ENCODE peak calls at places on chromosomes 1 and 21, in four cellular contexts. K, E, U and T are unnamed samples.

GRCh38 chr1:19044975-19045831 is 88.7 kb upstream of the IFFO2 start:
- DNase-seq in K (no peak), E (no peak), U (no peak), T (no peak)

GRCh38 chr1:41925712-41926111 is 7.0 kb upstream of the HIVEP3 start:
- DNase-seq in K (no peak), E (no peak), U (no peak), T (no peak)

GRCh38 chr1:9265966-9266365 is 26.7 kb upstream of the SPSB1 start:
- DNase-seq in K (no peak), E (no peak), U (no peak), T (no peak)

GRCh38 chr1:212743901-212744475 is 44.3 kb upstream of the BATF3 start:
- DNase-seq in K (no peak), E (no peak), U (no peak), T (no peak)

GRCh38 chr1:178168535-178168934 is 74.6 kb downstream of the RASAL2 start:
- DNase-seq in K (no peak), E (no peak), U (no peak), T (no peak)

GRCh38 chr1:173122344-173122880 is 71.7 kb upstream of the TNFSF18 start:
- DNase-seq in K (no peak), E (no peak), U (no peak), T (no peak)

GRCh38 chr21:28074676-28075075 is 918.0 kb downstream of the LTN1 start:
- DNase-seq in K (no peak), E (no peak), U (no peak), T (no peak)

GRCh38 chr1:169538998-169539871 is 47.0 kb downstream of the F5 start:
- DNase-seq in K (no peak), E (no peak), U (no peak), T (peak; percentile 23)

GRCh38 chr1:6445062-6445763 is 20.6 kb downstream of the ESPN start:
- DNase-seq in K (no peak), E (no peak), U (peak; percentile 64), T (peak; percentile 74)

GRCh38 chr1:236699366-236699765 is 13.1 kb downstream of the ACTN2 start:
- DNase-seq in K (no peak), E (no peak), U (no peak), T (no peak)

GRCh38 chr1:204314209-204314892 is 45.4 kb downstream of the PLEKHA6 start:
- DNase-seq in K (no peak), E (no peak), U (no peak), T (no peak)

GRCh38 chr1:175269151-175269550 is 76.6 kb upstream of the KIAA0040 start:
- DNase-seq in K (no peak), E (no peak), U (no peak), T (no peak)

GRCh38 chr1:231252336-231252735 is 11.3 kb downstream of the GNPAT start:
- DNase-seq in K (no peak), E (no peak), U (no peak), T (no peak)

GRCh38 chr1:182890927-182891610 is 51.9 kb downstream of the DHX9 start:
- DNase-seq in K (no peak), E (no peak), U (no peak), T (no peak)

GRCh38 chr1:91679446-91679845 is 178.8 kb downstream of the CDC7 start:
- DNase-seq in K (no peak), E (no peak), U (no peak), T (no peak)

GRCh38 chr1:159779403-159779851 is 1.3 kb upstream of the DUSP23 start:
- DNase-seq in K (no peak), E (no peak), U (no peak), T (no peak)

GRCh38 chr1:234978397-234979291 is 150.0 kb downstream of the TOMM20 start:
- DNase-seq in K (no peak), E (no peak), U (peak; percentile 84), T (peak; percentile 96)

GRCh38 chr1:187390157-187390556 is 561.4 kb downstream of the PLA2G4A start:
- DNase-seq in K (peak; percentile 6), E (no peak), U (no peak), T (no peak)

GRCh38 chr1:10793129-10793651 is 3.3 kb downstream of the CASZ1 start:
- DNase-seq in K (no peak), E (no peak), U (no peak), T (no peak)

GRCh38 chr1:67816096-67816493 is 17.2 kb downstream of the GNG12 start:
- DNase-seq in K (no peak), E (no peak), U (no peak), T (no peak)

GRCh38 chr1:208298593-208299233 is 54.5 kb upstream of the PLXNA2 start:
- DNase-seq in K (no peak), E (no peak), U (no peak), T (no peak)

GRCh38 chr21:14677023-14677422 is 130.9 kb upstream of the SAMSN1 start:
- DNase-seq in K (no peak), E (no peak), U (peak; percentile 34), T (no peak)

GRCh38 chr1:32187850-32188249 is 8.4 kb downstream of the TXLNA start:
- DNase-seq in K (no peak), E (no peak), U (no peak), T (no peak)

GRCh38 chr1:19310720-19311502 is 1.0 kb downstream of the AKR7A2 start:
- DNase-seq in K (no peak), E (no peak), U (peak; percentile 38), T (peak; percentile 22)

GRCh38 chr1:44505210-44505993 is 100.3 kb downstream of the RNF220 start:
- DNase-seq in K (no peak), E (no peak), U (no peak), T (no peak)

GRCh38 chr1:94095112-94095637 is 25.8 kb downstream of the ABCA4 start:
- DNase-seq in K (no peak), E (no peak), U (no peak), T (no peak)

GRCh38 chr1:111052246-111052645 is 87.6 kb downstream of the DRAM2 start:
- DNase-seq in K (no peak), E (no peak), U (no peak), T (no peak)

GRCh38 chr1:230891413-230891812 is 23.1 kb upstream of the C1orf198 start:
- DNase-seq in K (no peak), E (no peak), U (no peak), T (no peak)

GRCh38 chr1:214386747-214387146 is 105.8 kb downstream of the SMYD2 start:
- DNase-seq in K (no peak), E (no peak), U (no peak), T (no peak)

GRCh38 chr1:186418503-186418902 is 42.4 kb downstream of the PDC start:
- DNase-seq in K (no peak), E (no peak), U (no peak), T (no peak)

GRCh38 chr1:117051224-117052064 is 8.7 kb upstream of the TTF2 start:
- DNase-seq in K (no peak), E (no peak), U (peak; percentile 30), T (no peak)

GRCh38 chr1:165075725-165076370 is 280.7 kb downstream of the LMX1A start:
- DNase-seq in K (peak; percentile 24), E (no peak), U (peak; percentile 25), T (peak; percentile 18)

GRCh38 chr21:31813873-31814272 is 58.9 kb upstream of the HUNK start:
- DNase-seq in K (no peak), E (no peak), U (no peak), T (no peak)

GRCh38 chr1:38444770-38445442 is 398.3 kb upstream of the POU3F1 start:
- DNase-seq in K (no peak), E (no peak), U (no peak), T (no peak)

GRCh38 chr1:8463144-8463927 is 145.4 kb downstream of the SLC45A1 start:
- DNase-seq in K (no peak), E (no peak), U (peak; percentile 47), T (peak; percentile 60)

GRCh38 chr1:151972533-151973270 is 21.0 kb downstream of the S100A10 start:
- DNase-seq in K (peak; percentile 77), E (no peak), U (peak; percentile 84), T (no peak)

DNA sequence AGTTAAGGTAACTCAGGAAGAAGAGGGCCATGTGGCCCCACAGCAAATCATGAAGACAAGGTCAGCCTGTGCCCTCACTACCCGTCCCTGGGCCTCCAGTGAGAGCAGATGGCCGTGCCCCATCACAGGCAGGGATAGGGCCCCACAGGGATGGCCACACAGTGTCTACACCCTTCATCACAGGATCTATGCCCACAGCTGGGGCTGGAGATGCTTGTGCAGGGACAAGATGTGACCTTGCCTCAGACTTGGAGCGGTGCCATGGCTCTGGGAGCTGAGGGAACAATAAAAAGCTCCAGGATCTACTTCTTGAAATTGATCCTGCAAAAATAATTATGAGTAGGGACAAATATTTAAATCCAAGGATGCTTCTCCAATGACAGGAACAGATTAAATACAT is 25.4 kb upstream of the TCEA3 start:
- DNase-seq in K (no peak), E (no peak), U (no peak), T (no peak)
- TF ChIP-seq PHF8 in K (no peak), E (no peak), U (no peak), T (no peak)

GRCh38 chr1:59521456-59521855 is 224.6 kb downstream of the FGGY start:
- DNase-seq in K (no peak), E (no peak), U (no peak), T (no peak)
- TF ChIP-seq PHF8 in K (no peak), E (no peak), U (no peak), T (no peak)

GRCh38 chr1:107352850-107353249 is 212.0 kb downstream of the NTNG1 start:
- DNase-seq in K (no peak), E (no peak), U (no peak), T (no peak)

GRCh38 chr1:107359472-107360241 is 218.8 kb downstream of the NTNG1 start:
- DNase-seq in K (no peak), E (no peak), U (no peak), T (no peak)

GRCh38 chr1:107358611-107359342 is 217.9 kb downstream of the NTNG1 start:
- DNase-seq in K (no peak), E (no peak), U (no peak), T (no peak)

GRCh38 chr1:107362468-107362867 is 221.6 kb downstream of the NTNG1 start:
- DNase-seq in K (no peak), E (no peak), U (no peak), T (no peak)

DNA sequence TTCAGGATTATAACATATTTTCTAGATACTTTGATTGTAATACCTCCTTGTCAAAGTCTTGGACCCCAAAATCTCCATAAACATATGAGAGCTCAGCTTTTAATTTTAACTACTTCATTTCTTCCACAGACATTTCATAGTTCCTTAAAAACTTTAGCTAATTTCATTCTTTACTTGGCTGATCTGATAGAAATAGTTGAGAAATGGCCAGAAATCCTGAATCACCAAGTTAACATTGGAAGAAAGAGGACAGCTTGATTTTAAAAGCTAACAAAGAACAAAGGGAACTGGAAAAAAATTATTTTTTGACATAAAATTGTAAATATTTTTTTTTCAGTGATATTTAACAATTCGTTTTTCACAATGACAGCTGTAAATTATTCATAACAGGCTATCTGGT is 216.5 kb downstream of the NTNG1 start:
- DNase-seq in K (no peak), E (no peak), U (no peak), T (no peak)
- TF ChIP-seq PHF8 in K (no peak), E (no peak), U (no peak), T (no peak)

DNA sequence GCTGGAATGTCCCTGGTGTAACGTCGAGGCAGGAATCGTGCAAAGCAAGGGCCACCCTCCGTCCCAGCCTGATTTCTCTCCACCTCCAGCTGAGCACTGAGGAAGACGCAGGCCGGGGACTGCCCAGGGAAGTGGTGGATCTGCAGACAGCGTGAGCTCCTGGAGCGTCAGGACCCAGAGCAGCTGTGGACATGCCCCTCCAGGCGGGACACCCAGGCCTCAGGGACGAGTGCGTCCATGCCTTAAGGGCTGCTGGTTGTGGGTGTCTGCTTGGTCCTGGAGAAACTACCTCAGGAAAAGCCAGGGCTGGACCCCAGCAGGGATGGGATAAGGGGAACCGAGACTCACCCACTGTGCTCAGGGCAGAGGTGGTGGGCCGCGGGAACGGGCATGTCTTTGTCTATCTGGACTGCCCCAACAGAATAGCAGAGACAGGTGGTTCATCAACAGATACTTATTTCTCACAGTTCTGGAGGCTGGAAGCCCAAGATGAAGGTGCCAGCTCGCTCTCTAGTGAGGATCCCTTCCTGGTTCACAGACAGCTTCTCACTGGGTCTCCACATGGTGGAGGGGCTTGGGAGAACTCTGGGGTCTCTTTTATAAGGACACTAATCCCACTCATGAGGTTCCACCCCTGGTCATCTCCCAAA is 5.8 kb upstream of the MMEL1 start:
- DNase-seq in K (no peak), E (no peak), U (no peak), T (no peak)
- TF ChIP-seq PHF8 in K (no peak), E (no peak), U (no peak), T (no peak)